ENCODE peak calls at places on chromosomes 11 and 22, in eight cellular contexts. One of them, this sample, is unnamed. For H3K36me3 and H3K4me1, the result is how much of the 10 kb centered on the place peaks cover.

GRCh38 chr11:132142554-132142953 is 772.1 kb downstream of the NTM start:
- DNase-seq in aorta: no peak
- DNase-seq in body of pancreas: no peak
- DNase-seq in GM23248: no peak
- DNase-seq in right lobe of liver: no peak
- DNase-seq in psoas muscle: no peak
- DNase-seq in Caco-2: no peak
- DNase-seq in mesendoderm: no peak
- DNase-seq in this sample: no peak

GRCh38 chr11:4466168-4466891 is 16.1 kb upstream of the OR52K1 start:
- DNase-seq in aorta: no peak
- DNase-seq in body of pancreas: no peak
- DNase-seq in GM23248: no peak
- DNase-seq in right lobe of liver: no peak
- DNase-seq in psoas muscle: no peak
- DNase-seq in Caco-2: no peak
- DNase-seq in mesendoderm: peak
- DNase-seq in this sample: peak

GRCh38 chr11:59173964-59174663 is 2.2 kb downstream of the DTX4 start:
- DNase-seq in aorta: no peak
- DNase-seq in body of pancreas: peak
- DNase-seq in GM23248: peak
- DNase-seq in right lobe of liver: peak
- DNase-seq in psoas muscle: no peak
- DNase-seq in Caco-2: peak
- DNase-seq in mesendoderm: peak
- DNase-seq in this sample: peak

GRCh38 chr11:43582024-43582836 is 98.3 kb upstream of the HSD17B12 start:
- DNase-seq in aorta: no peak
- DNase-seq in body of pancreas: no peak
- DNase-seq in GM23248: peak
- DNase-seq in right lobe of liver: no peak
- DNase-seq in psoas muscle: no peak
- DNase-seq in Caco-2: no peak
- DNase-seq in mesendoderm: no peak
- DNase-seq in this sample: no peak

GRCh38 chr22:40585205-40585778 is 51.2 kb downstream of the MRTFA start:
- DNase-seq in aorta: no peak
- DNase-seq in body of pancreas: no peak
- DNase-seq in GM23248: no peak
- DNase-seq in right lobe of liver: no peak
- DNase-seq in psoas muscle: no peak
- DNase-seq in Caco-2: no peak
- DNase-seq in mesendoderm: no peak
- DNase-seq in this sample: no peak

GRCh38 chr11:83280256-83280655 is 5.9 kb downstream of the CCDC90B start:
- DNase-seq in aorta: no peak
- DNase-seq in body of pancreas: no peak
- DNase-seq in GM23248: no peak
- DNase-seq in right lobe of liver: no peak
- DNase-seq in psoas muscle: no peak
- DNase-seq in Caco-2: no peak
- DNase-seq in mesendoderm: no peak
- DNase-seq in this sample: no peak

GRCh38 chr11:57174656-57175055 is 7.1 kb upstream of the LRRC55 start:
- DNase-seq in aorta: no peak
- DNase-seq in body of pancreas: no peak
- DNase-seq in GM23248: no peak
- DNase-seq in right lobe of liver: no peak
- DNase-seq in psoas muscle: no peak
- DNase-seq in Caco-2: no peak
- DNase-seq in mesendoderm: no peak
- DNase-seq in this sample: no peak

GRCh38 chr11:127390465-127390864 is 389.9 kb upstream of the KIRREL3 start:
- DNase-seq in aorta: no peak
- DNase-seq in body of pancreas: no peak
- DNase-seq in GM23248: no peak
- DNase-seq in right lobe of liver: no peak
- DNase-seq in psoas muscle: no peak
- DNase-seq in Caco-2: no peak
- DNase-seq in mesendoderm: no peak
- DNase-seq in this sample: no peak

GRCh38 chr11:13283636-13284035 is 6.0 kb downstream of the BMAL1 start:
- DNase-seq in aorta: no peak
- DNase-seq in body of pancreas: no peak
- DNase-seq in GM23248: no peak
- DNase-seq in right lobe of liver: no peak
- DNase-seq in psoas muscle: no peak
- DNase-seq in Caco-2: no peak
- DNase-seq in mesendoderm: peak
- DNase-seq in this sample: no peak

GRCh38 chr11:60798631-60799030 is 13.5 kb downstream of the MS4A10 start:
- DNase-seq in aorta: no peak
- DNase-seq in body of pancreas: no peak
- DNase-seq in GM23248: no peak
- DNase-seq in right lobe of liver: no peak
- DNase-seq in psoas muscle: peak
- DNase-seq in Caco-2: no peak
- DNase-seq in mesendoderm: no peak
- DNase-seq in this sample: no peak

GRCh38 chr11:104765401-104765800 is 132.9 kb downstream of the CASP12 start:
- DNase-seq in aorta: no peak
- DNase-seq in body of pancreas: no peak
- DNase-seq in GM23248: peak
- DNase-seq in right lobe of liver: no peak
- DNase-seq in psoas muscle: no peak
- DNase-seq in Caco-2: no peak
- DNase-seq in mesendoderm: no peak
- DNase-seq in this sample: no peak

GRCh38 chr11:17391493-17392355 is 3.3 kb upstream of the KCNJ11 start:
- DNase-seq in aorta: no peak
- DNase-seq in body of pancreas: no peak
- DNase-seq in GM23248: no peak
- DNase-seq in right lobe of liver: no peak
- DNase-seq in psoas muscle: no peak
- DNase-seq in Caco-2: no peak
- DNase-seq in mesendoderm: no peak
- DNase-seq in this sample: no peak

GRCh38 chr11:1269957-1270356 is 39.5 kb downstream of the TOLLIP start:
- DNase-seq in aorta: no peak
- DNase-seq in body of pancreas: no peak
- DNase-seq in GM23248: no peak
- DNase-seq in right lobe of liver: no peak
- DNase-seq in psoas muscle: peak
- DNase-seq in Caco-2: no peak
- DNase-seq in mesendoderm: no peak
- DNase-seq in this sample: no peak

GRCh38 chr11:88414385-88414861 is 76.9 kb upstream of the CTSC start:
- DNase-seq in aorta: no peak
- DNase-seq in body of pancreas: peak
- DNase-seq in GM23248: peak
- DNase-seq in right lobe of liver: no peak
- DNase-seq in psoas muscle: no peak
- DNase-seq in Caco-2: no peak
- DNase-seq in mesendoderm: no peak
- DNase-seq in this sample: no peak

GRCh38 chr22:33051960-33052839 is 6.0 kb downstream of the SYN3 start:
- DNase-seq in aorta: no peak
- DNase-seq in body of pancreas: no peak
- DNase-seq in GM23248: no peak
- DNase-seq in right lobe of liver: no peak
- DNase-seq in psoas muscle: no peak
- DNase-seq in Caco-2: no peak
- DNase-seq in mesendoderm: peak
- DNase-seq in this sample: peak

DNA sequence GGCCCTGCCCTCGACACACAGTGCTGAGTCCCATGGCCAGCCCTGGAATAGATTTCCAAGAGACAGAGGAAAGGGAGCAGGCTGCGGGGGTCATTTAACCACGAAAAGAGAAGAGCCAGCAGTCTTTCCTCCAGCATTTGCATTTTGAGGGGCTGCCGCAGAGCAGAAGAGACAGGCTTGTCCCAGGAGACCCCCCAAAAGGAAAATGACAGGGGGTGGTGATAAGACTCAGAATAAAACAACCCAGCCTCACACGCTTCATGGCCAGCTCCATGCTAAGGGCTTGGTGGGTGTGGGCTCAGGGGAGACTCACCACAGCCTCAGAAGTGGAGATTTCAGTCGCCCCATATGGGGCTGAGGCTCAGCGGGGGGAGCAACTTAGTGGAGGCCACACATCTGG is 16.9 kb downstream of the TRIOBP start:
- DNase-seq in aorta: no peak
- DNase-seq in body of pancreas: no peak
- DNase-seq in GM23248: no peak
- DNase-seq in right lobe of liver: no peak
- DNase-seq in psoas muscle: no peak
- DNase-seq in Caco-2: no peak
- DNase-seq in mesendoderm: no peak
- DNase-seq in this sample: no peak
- H3K4me3 ChIP-seq in aorta: no peak
- H3K4me3 ChIP-seq in body of pancreas: no peak
- H3K4me3 ChIP-seq in GM23248: no peak
- H3K4me3 ChIP-seq in right lobe of liver: no peak
- H3K4me3 ChIP-seq in psoas muscle: no peak
- H3K4me3 ChIP-seq in Caco-2: no peak
- H3K4me3 ChIP-seq in mesendoderm: no peak
- H3K4me3 ChIP-seq in this sample: no peak

GRCh38 chr11:62535802-62536201 is 10.8 kb downstream of the AHNAK start:
- DNase-seq in aorta: peak
- DNase-seq in body of pancreas: no peak
- DNase-seq in GM23248: peak
- DNase-seq in right lobe of liver: no peak
- DNase-seq in psoas muscle: no peak
- DNase-seq in Caco-2: no peak
- DNase-seq in mesendoderm: no peak
- DNase-seq in this sample: no peak

GRCh38 chr11:62534779-62535545 is 11.6 kb downstream of the AHNAK start:
- DNase-seq in aorta: peak
- DNase-seq in body of pancreas: no peak
- DNase-seq in GM23248: no peak
- DNase-seq in right lobe of liver: no peak
- DNase-seq in psoas muscle: no peak
- DNase-seq in Caco-2: no peak
- DNase-seq in mesendoderm: no peak
- DNase-seq in this sample: no peak

GRCh38 chr11:62536301-62536957 is 10.2 kb downstream of the AHNAK start:
- DNase-seq in aorta: peak
- DNase-seq in body of pancreas: no peak
- DNase-seq in GM23248: peak
- DNase-seq in right lobe of liver: no peak
- DNase-seq in psoas muscle: no peak
- DNase-seq in Caco-2: no peak
- DNase-seq in mesendoderm: no peak
- DNase-seq in this sample: no peak

GRCh38 chr11:62532096-62532495 is 14.5 kb downstream of the AHNAK start:
- DNase-seq in aorta: no peak
- DNase-seq in body of pancreas: no peak
- DNase-seq in GM23248: no peak
- DNase-seq in right lobe of liver: no peak
- DNase-seq in psoas muscle: no peak
- DNase-seq in Caco-2: no peak
- DNase-seq in mesendoderm: no peak
- DNase-seq in this sample: no peak
- H3K36me3 ChIP-seq in aorta: under half
- H3K36me3 ChIP-seq in body of pancreas: under half
- H3K36me3 ChIP-seq in GM23248: half or more
- H3K36me3 ChIP-seq in right lobe of liver: under half
- H3K36me3 ChIP-seq in psoas muscle: half or more
- H3K36me3 ChIP-seq in Caco-2: under half
- H3K36me3 ChIP-seq in mesendoderm: under half
- H3K36me3 ChIP-seq in this sample: under half

DNA sequence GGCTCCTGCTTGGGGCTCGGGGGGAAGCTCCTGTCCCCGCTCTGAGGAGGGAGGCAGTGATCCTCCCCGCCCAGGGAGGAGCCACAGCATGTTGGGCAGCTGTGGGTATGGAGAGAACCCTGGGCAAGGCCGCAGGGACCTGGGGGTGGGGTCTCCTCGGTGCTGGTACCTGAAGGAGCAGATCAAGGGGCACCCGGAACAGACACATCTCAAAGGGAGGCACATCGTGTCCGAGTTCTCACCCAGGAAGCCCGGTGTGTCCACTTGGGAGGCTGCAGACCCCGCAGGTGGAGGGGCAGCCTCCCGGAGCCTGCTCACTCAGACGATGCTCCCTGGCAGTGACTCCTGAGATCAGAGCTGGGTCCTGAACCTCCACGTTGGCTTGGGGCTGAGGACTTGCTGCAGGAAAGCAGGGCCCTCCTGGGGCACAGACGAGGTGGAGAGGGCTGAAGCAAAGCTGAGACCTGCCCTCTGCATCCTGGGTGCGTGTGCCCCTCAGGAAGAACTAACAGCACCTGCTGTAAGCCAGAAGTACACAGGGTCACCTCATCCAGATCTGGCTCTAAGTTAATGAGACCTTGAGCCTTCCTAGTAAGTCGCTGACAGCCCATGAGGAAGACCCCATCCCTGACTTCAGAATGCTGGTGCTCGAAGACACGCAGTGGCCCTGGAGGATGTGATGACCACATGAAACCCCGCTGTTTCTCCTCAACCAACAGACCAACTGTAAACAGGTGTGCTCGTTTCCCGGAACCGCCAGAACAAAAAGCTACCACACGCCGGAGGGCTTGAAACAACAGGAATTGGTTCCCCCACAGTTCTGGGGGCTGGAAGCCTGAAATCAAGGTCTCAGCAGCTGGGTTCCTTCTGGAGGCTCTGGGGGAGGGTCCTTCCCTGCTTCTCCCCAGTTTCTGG is 5.9 kb upstream of the OSBPL5 start:
- DNase-seq in aorta: peak
- DNase-seq in body of pancreas: no peak
- DNase-seq in GM23248: no peak
- DNase-seq in right lobe of liver: no peak
- DNase-seq in psoas muscle: peak
- DNase-seq in Caco-2: no peak
- DNase-seq in mesendoderm: no peak
- DNase-seq in this sample: no peak
- H3K4me1 ChIP-seq in aorta: under half
- H3K4me1 ChIP-seq in body of pancreas: under half
- H3K4me1 ChIP-seq in GM23248: under half
- H3K4me1 ChIP-seq in right lobe of liver: under half
- H3K4me1 ChIP-seq in psoas muscle: under half
- H3K4me1 ChIP-seq in Caco-2: under half
- H3K4me1 ChIP-seq in mesendoderm: under half
- H3K4me1 ChIP-seq in this sample: under half

GRCh38 chr22:21937041-21937820 is 15.4 kb downstream of the PPM1F start:
- DNase-seq in aorta: no peak
- DNase-seq in body of pancreas: peak
- DNase-seq in GM23248: peak
- DNase-seq in right lobe of liver: peak
- DNase-seq in psoas muscle: peak
- DNase-seq in Caco-2: no peak
- DNase-seq in mesendoderm: no peak
- DNase-seq in this sample: no peak
- H3K4me3 ChIP-seq in aorta: no peak
- H3K4me3 ChIP-seq in body of pancreas: no peak
- H3K4me3 ChIP-seq in GM23248: peak
- H3K4me3 ChIP-seq in right lobe of liver: no peak
- H3K4me3 ChIP-seq in psoas muscle: peak
- H3K4me3 ChIP-seq in Caco-2: no peak
- H3K4me3 ChIP-seq in mesendoderm: no peak
- H3K4me3 ChIP-seq in this sample: no peak